ENCODE peak calls at places on chromosomes 6 and 20, in four cellular contexts. One of them, this sample, is unnamed.

GRCh38 chr6:31622678-31623077 is 2.2 kb downstream of the PRRC2A start:
- DNase-seq in EL: no peak
- DNase-seq in CD4-positive, CD25-positive, alpha-beta regulatory T cell: no peak
- DNase-seq in WTC11: no peak
- DNase-seq in this sample: no peak

GRCh38 chr20:39358052-39358451 is 395.9 kb downstream of the DHX35 start:
- DNase-seq in EL: no peak
- DNase-seq in CD4-positive, CD25-positive, alpha-beta regulatory T cell: no peak
- DNase-seq in WTC11: no peak
- DNase-seq in this sample: no peak

GRCh38 chr6:106739387-106739786 is 110.0 kb downstream of the QRSL1 start:
- DNase-seq in EL: peak
- DNase-seq in CD4-positive, CD25-positive, alpha-beta regulatory T cell: no peak
- DNase-seq in WTC11: no peak
- DNase-seq in this sample: no peak

GRCh38 chr20:50284811-50285375 is 94.3 kb downstream of the CEBPB start:
- DNase-seq in CD4-positive, CD25-positive, alpha-beta regulatory T cell: no peak
- DNase-seq in WTC11: no peak
- DNase-seq in EL: peak
- DNase-seq in this sample: no peak

GRCh38 chr20:21436186-21436585 is 38.9 kb upstream of the NKX2-4 start:
- DNase-seq in EL: peak
- DNase-seq in WTC11: no peak
- DNase-seq in CD4-positive, CD25-positive, alpha-beta regulatory T cell: no peak
- DNase-seq in this sample: no peak

GRCh38 chr6:10759884-10760329 is 12.3 kb downstream of the TMEM14B start:
- DNase-seq in WTC11: no peak
- DNase-seq in EL: peak
- DNase-seq in CD4-positive, CD25-positive, alpha-beta regulatory T cell: no peak
- DNase-seq in this sample: no peak

GRCh38 chr6:32192608-32193039 is at the start of gene GPSM3:
- DNase-seq in EL: peak
- DNase-seq in CD4-positive, CD25-positive, alpha-beta regulatory T cell: peak
- DNase-seq in WTC11: peak
- DNase-seq in this sample: no peak

GRCh38 chr20:49170714-49171113 is 17.4 kb downstream of the STAU1 start:
- DNase-seq in EL: no peak
- DNase-seq in CD4-positive, CD25-positive, alpha-beta regulatory T cell: no peak
- DNase-seq in WTC11: no peak
- DNase-seq in this sample: no peak

GRCh38 chr6:108661430-108661829 is 100.7 kb downstream of the FOXO3 start:
- DNase-seq in CD4-positive, CD25-positive, alpha-beta regulatory T cell: no peak
- DNase-seq in EL: peak
- DNase-seq in WTC11: no peak
- DNase-seq in this sample: no peak

GRCh38 chr20:44392776-44393607 is 37.5 kb downstream of the HNF4A start:
- DNase-seq in WTC11: no peak
- DNase-seq in EL: no peak
- DNase-seq in CD4-positive, CD25-positive, alpha-beta regulatory T cell: no peak
- DNase-seq in this sample: no peak

GRCh38 chr6:56802570-56802969 is 152.3 kb upstream of the BEND6 start:
- DNase-seq in CD4-positive, CD25-positive, alpha-beta regulatory T cell: no peak
- DNase-seq in WTC11: no peak
- DNase-seq in EL: peak
- DNase-seq in this sample: peak

GRCh38 chr6:122789862-122790739 is 1.0 kb downstream of the SMPDL3A start:
- DNase-seq in WTC11: peak
- DNase-seq in CD4-positive, CD25-positive, alpha-beta regulatory T cell: no peak
- DNase-seq in EL: peak
- DNase-seq in this sample: peak